ENCODE peak calls at places on chromosomes 11 and 22, in four cellular contexts. G is H54; Z is EL; J is stimulated activated CD4-positive, alpha-beta T cell treated with anti-CD3 and anti-CD28 coated beads, Interleukin-1b, Interleukin-23, amount 100 ng/mL, for 24 hours. I is an unnamed sample.
A peak's percentile ranks its signal among the peaks of the same experiment; 100 is the strongest.

GRCh38 chr11:104432981-104433380 is 269.0 kb upstream of the PDGFD start:
- DNase-seq in G (no peak), Z (no peak), J (no peak), I (no peak)

GRCh38 chr22:44090571-44090905 is 66.4 kb downstream of the PARVB start:
- DNase-seq in G (no peak), Z (no peak), J (no peak), I (no peak)

GRCh38 chr11:131628739-131629138 is 258.3 kb downstream of the NTM start:
- DNase-seq in G (no peak), Z (no peak), J (no peak), I (no peak)

GRCh38 chr11:65558002-65558784 is at the start of gene LTBP3:
- DNase-seq in G (no peak), Z (peak; percentile 80), J (no peak), I (peak; percentile 71)

GRCh38 chr11:129252621-129253020 is 60.5 kb upstream of the ARHGAP32 start:
- DNase-seq in G (no peak), Z (no peak), J (no peak), I (no peak)

GRCh38 chr22:47098121-47098520 is 335.7 kb downstream of the TBC1D22A start:
- DNase-seq in G (no peak), Z (no peak), J (no peak), I (no peak)

GRCh38 chr22:39995346-39996252 is 845 bp downstream of the FAM83F start:
- DNase-seq in G (no peak), Z (no peak), J (no peak), I (no peak)

GRCh38 chr11:79441159-79441875 is 487 bp upstream of the TENM4 start:
- DNase-seq in G (no peak), Z (peak; percentile 9), J (no peak), I (peak; percentile 23)

GRCh38 chr11:70569996-70570692 is 171.8 kb downstream of the CTTN start:
- DNase-seq in G (no peak), Z (no peak), J (no peak), I (no peak)

GRCh38 chr11:93329936-93330445 is 551 bp upstream of the DEUP1 start:
- DNase-seq in G (no peak), Z (peak; percentile 2), J (no peak), I (peak; percentile 4)

GRCh38 chr11:116311141-116311540 is 461.6 kb downstream of the BUD13 start:
- DNase-seq in G (no peak), Z (no peak), J (no peak), I (no peak)

GRCh38 chr11:129427376-129427775 is 51.7 kb downstream of the BARX2 start:
- DNase-seq in G (no peak), Z (no peak), J (no peak), I (no peak)

GRCh38 chr11:30908272-30908671 is 322.1 kb upstream of the MPPED2 start:
- DNase-seq in G (no peak), Z (no peak), J (no peak), I (no peak)

GRCh38 chr11:70080763-70081162 is 2.6 kb downstream of the ANO1 start:
- DNase-seq in G (peak; percentile 72), Z (no peak), J (no peak), I (no peak)

GRCh38 chr11:67248653-67249052 is 17.6 kb upstream of the GRK2 start:
- DNase-seq in G (no peak), Z (peak; percentile 66), J (no peak), I (peak; percentile 62)

GRCh38 chr22:30861131-30861530 is 107.4 kb downstream of the MORC2 start:
- DNase-seq in G (no peak), Z (no peak), J (no peak), I (no peak)

GRCh38 chr11:121199516-121199915 is 93.1 kb upstream of the SC5D start:
- DNase-seq in G (no peak), Z (no peak), J (no peak), I (no peak)

GRCh38 chr22:43128928-43129424 is 14.2 kb downstream of the MCAT start:
- DNase-seq in G (no peak), Z (no peak), J (no peak), I (no peak)

GRCh38 chr11:41245704-41246398 is 213.6 kb downstream of the LRRC4C start:
- DNase-seq in G (no peak), Z (no peak), J (no peak), I (no peak)

GRCh38 chr11:86551286-86551685 is 121.1 kb downstream of the ME3 start:
- DNase-seq in G (peak; percentile 52), Z (peak; percentile 96), J (no peak), I (peak; percentile 96)

GRCh38 chr11:106305458-106305857 is 228.0 kb downstream of the AASDHPPT start:
- DNase-seq in G (no peak), Z (no peak), J (no peak), I (no peak)

GRCh38 chr11:77093987-77094840 is 8.4 kb upstream of the OMP start:
- DNase-seq in G (no peak), Z (no peak), J (no peak), I (peak; percentile 16)

GRCh38 chr11:35791088-35791958 is 128.7 kb downstream of the TRIM44 start:
- DNase-seq in G (no peak), Z (no peak), J (no peak), I (no peak)

GRCh38 chr11:114317738-114318137 is 21.5 kb downstream of the NNMT start:
- DNase-seq in G (no peak), Z (peak; percentile 36), J (no peak), I (peak; percentile 65)

GRCh38 chr11:134647066-134647746 is 235.2 kb upstream of the B3GAT1 start:
- DNase-seq in G (no peak), Z (no peak), J (no peak), I (no peak)

GRCh38 chr22:46946383-46946965 is 184.0 kb downstream of the TBC1D22A start:
- DNase-seq in G (no peak), Z (no peak), J (no peak), I (no peak)

GRCh38 chr11:106077609-106078517 is at the start of gene AASDHPPT:
- DNase-seq in G (no peak), Z (peak; percentile 45), J (no peak), I (peak; percentile 54)

GRCh38 chr11:57641426-57641825 is 8.3 kb downstream of the YPEL4 start:
- DNase-seq in G (no peak), Z (peak; percentile 64), J (no peak), I (peak; percentile 75)

GRCh38 chr11:20337526-20338154 is 25.9 kb upstream of the HTATIP2 start:
- DNase-seq in G (no peak), Z (peak; percentile 26), J (no peak), I (peak; percentile 40)

GRCh38 chr11:85595285-85595884 is 31.8 kb downstream of the DLG2 start:
- DNase-seq in G (peak; percentile 10), Z (peak; percentile 54), J (no peak), I (peak; percentile 68)

GRCh38 chr11:36452987-36453386 is 57.1 kb downstream of the TRAF6 start:
- DNase-seq in G (no peak), Z (no peak), J (no peak), I (no peak)

GRCh38 chr11:76723142-76723541 is 52.6 kb upstream of the LRRC32 start:
- DNase-seq in G (no peak), Z (no peak), J (no peak), I (no peak)

GRCh38 chr11:111846063-111846462 is 25.3 kb downstream of the ALG9 start:
- DNase-seq in G (no peak), Z (peak; percentile 16), J (no peak), I (peak; percentile 81)

GRCh38 chr11:78420796-78421209 is 3.2 kb upstream of the GAB2 start:
- DNase-seq in G (peak; percentile 37), Z (peak; percentile 64), J (peak; percentile 19), I (peak; percentile 88)

GRCh38 chr11:134637091-134638015 is 225.3 kb upstream of the B3GAT1 start:
- DNase-seq in G (no peak), Z (no peak), J (no peak), I (no peak)

GRCh38 chr22:37392929-37393328 is 34.4 kb downstream of the ELFN2 start:
- DNase-seq in G (no peak), Z (no peak), J (no peak), I (no peak)

GRCh38 chr11:131748146-131749050 is 378.0 kb downstream of the NTM start:
- DNase-seq in G (no peak), Z (peak; percentile 72), J (no peak), I (peak; percentile 80)